ENCODE peak calls at places on chromosomes 4 and X, in nine cellular contexts. B, I, X, Y, J, P, Z, C and V are unnamed samples.

GRCh38 chr4:21113496-21114213 is 413.4 kb downstream of the PACRGL start:
- DNase-seq in B (no peak), I (peak), X (peak), Y (no peak), J (no peak), P (no peak), Z (no peak), C (no peak), V (no peak)

GRCh38 chr4:2243682-2244380 is 1.9 kb upstream of the HAUS3 start:
- DNase-seq in B (peak), I (peak), X (no peak), Y (peak), J (peak), P (no peak), Z (peak), C (no peak), V (peak)

GRCh38 chrX:110657073-110657472 is 138.5 kb downstream of the CHRDL1 start:
- DNase-seq in B (no peak), I (no peak), X (no peak), Y (no peak), J (no peak), P (no peak), Z (no peak), C (no peak), V (no peak)

GRCh38 chr4:99205104-99205979 is 13.7 kb downstream of the ADH6 start:
- DNase-seq in B (peak), I (peak), X (no peak), Y (peak), J (no peak), P (no peak), Z (no peak), C (no peak), V (no peak)

GRCh38 chr4:147117400-147117799 is 171.7 kb upstream of the TTC29 start:
- DNase-seq in B (no peak), I (no peak), X (no peak), Y (no peak), J (no peak), P (no peak), Z (no peak), C (no peak), V (no peak)

GRCh38 chr4:22434895-22435294 is 81.0 kb downstream of the ADGRA3 start:
- DNase-seq in B (peak), I (peak), X (peak), Y (no peak), J (no peak), P (no peak), Z (no peak), C (no peak), V (no peak)

GRCh38 chr4:2247128-2248043 is 5.5 kb upstream of the HAUS3 start:
- DNase-seq in B (no peak), I (no peak), X (no peak), Y (peak), J (peak), P (no peak), Z (peak), C (no peak), V (peak)

GRCh38 chr4:41095973-41096372 is 118.4 kb downstream of the APBB2 start:
- DNase-seq in B (no peak), I (peak), X (no peak), Y (no peak), J (no peak), P (no peak), Z (no peak), C (no peak), V (no peak)

GRCh38 chr4:151147000-151147399 is 47.6 kb downstream of the RPS3A start:
- DNase-seq in B (no peak), I (peak), X (no peak), Y (no peak), J (no peak), P (no peak), Z (no peak), C (no peak), V (no peak)

GRCh38 chr4:95362906-95363578 is 185.7 kb downstream of the UNC5C start:
- DNase-seq in B (no peak), I (peak), X (peak), Y (no peak), J (no peak), P (no peak), Z (no peak), C (no peak), V (peak)

GRCh38 chrX:70434352-70434866 is 10.2 kb upstream of the DLG3 start:
- DNase-seq in B (peak), I (peak), X (peak), Y (peak), J (peak), P (peak), Z (peak), C (peak), V (peak)

GRCh38 chrX:70436380-70436779 is 8.3 kb upstream of the DLG3 start:
- DNase-seq in B (no peak), I (peak), X (no peak), Y (no peak), J (no peak), P (no peak), Z (no peak), C (no peak), V (no peak)

GRCh38 chrX:70434914-70435586 is 9.6 kb upstream of the DLG3 start:
- DNase-seq in B (no peak), I (peak), X (no peak), Y (no peak), J (peak), P (peak), Z (peak), C (no peak), V (peak)

GRCh38 chrX:70433848-70434351 is 10.7 kb upstream of the DLG3 start:
- DNase-seq in B (peak), I (peak), X (peak), Y (peak), J (peak), P (peak), Z (peak), C (peak), V (peak)

GRCh38 chrX:70432936-70433847 is 10.1 kb downstream of the GDPD2 start:
- DNase-seq in B (no peak), I (no peak), X (no peak), Y (no peak), J (no peak), P (no peak), Z (no peak), C (no peak), V (no peak)
- H3K4me3 ChIP-seq in B (peak), I (peak), X (peak), Y (peak), J (peak), P (peak), Z (peak), C (peak), V (peak)

DNA sequence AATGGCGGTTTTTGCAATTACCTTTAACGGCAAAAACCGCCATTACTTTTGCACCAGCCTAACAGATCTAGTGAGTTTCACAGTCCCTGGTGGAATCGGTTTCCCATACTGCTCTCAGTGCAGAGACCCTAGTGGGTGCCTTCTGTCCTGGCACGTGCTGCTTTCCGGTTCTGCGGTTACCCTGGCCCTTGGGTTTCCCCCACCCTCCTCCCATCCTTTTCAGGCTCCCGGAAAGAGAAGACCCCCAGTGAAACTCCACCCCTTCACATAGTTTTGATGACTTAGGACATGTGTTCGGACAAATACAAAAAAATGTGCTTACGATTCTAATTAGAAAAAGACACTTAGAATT is 36.9 kb downstream of the NLGN3 start:
- DNase-seq in B (peak), I (no peak), X (no peak), Y (no peak), J (no peak), P (peak), Z (no peak), C (peak), V (peak)
- H3K4me3 ChIP-seq in B (peak), I (peak), X (peak), Y (peak), J (peak), P (peak), Z (peak), C (peak), V (peak)

GRCh38 chrX:19122641-19123009 is 357 bp upstream of the ADGRG2 start:
- DNase-seq in B (no peak), I (no peak), X (no peak), Y (no peak), J (no peak), P (no peak), Z (no peak), C (no peak), V (no peak)
- H3K4me3 ChIP-seq in B (peak), I (no peak), X (peak), Y (peak), J (peak), P (no peak), Z (peak), C (no peak), V (no peak)

GRCh38 chr4:3321295-3321889 is 28.6 kb downstream of the RGS12 start:
- DNase-seq in B (no peak), I (peak), X (no peak), Y (peak), J (peak), P (no peak), Z (peak), C (no peak), V (no peak)

GRCh38 chr4:3320361-3321023 is 27.7 kb downstream of the RGS12 start:
- DNase-seq in B (no peak), I (no peak), X (no peak), Y (peak), J (no peak), P (no peak), Z (peak), C (no peak), V (no peak)

GRCh38 chr4:3324093-3324815 is 31.4 kb downstream of the RGS12 start:
- DNase-seq in B (no peak), I (no peak), X (no peak), Y (peak), J (no peak), P (no peak), Z (no peak), C (no peak), V (no peak)

GRCh38 chr4:3323071-3323481 is 30.3 kb downstream of the RGS12 start:
- DNase-seq in B (no peak), I (no peak), X (no peak), Y (peak), J (no peak), P (no peak), Z (no peak), C (no peak), V (no peak)

GRCh38 chr4:3322059-3322550 is 29.3 kb downstream of the RGS12 start:
- DNase-seq in B (no peak), I (peak), X (no peak), Y (peak), J (no peak), P (no peak), Z (no peak), C (no peak), V (no peak)
- H3K4me3 ChIP-seq in B (no peak), I (no peak), X (no peak), Y (no peak), J (no peak), P (no peak), Z (no peak), C (no peak), V (no peak)

DNA sequence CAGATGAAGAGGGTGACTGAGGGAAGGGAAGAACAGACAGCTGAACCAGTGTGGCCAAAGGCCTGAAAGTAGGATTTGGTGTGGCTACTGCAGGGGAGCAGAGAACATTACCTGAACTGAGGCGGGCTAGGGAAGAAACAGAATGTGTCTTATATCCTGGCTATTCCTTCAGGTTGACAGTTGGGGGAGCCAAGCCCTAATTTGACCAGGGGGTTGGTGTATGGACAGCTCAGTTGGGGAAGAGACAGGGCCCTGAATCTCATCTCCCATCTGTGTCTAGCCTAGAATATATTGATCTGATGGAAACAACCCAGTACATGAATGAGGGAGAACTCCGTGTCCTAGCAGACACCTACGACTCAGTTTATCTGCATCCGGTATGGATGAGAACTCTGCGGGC is 4.2 kb downstream of the HDAC6 start:
- DNase-seq in B (no peak), I (no peak), X (no peak), Y (no peak), J (no peak), P (no peak), Z (no peak), C (no peak), V (no peak)
- H3K4me3 ChIP-seq in B (no peak), I (no peak), X (no peak), Y (no peak), J (no peak), P (no peak), Z (no peak), C (no peak), V (no peak)

GRCh38 chr4:159273841-159274240 is 171.0 kb downstream of the RAPGEF2 start:
- DNase-seq in B (no peak), I (no peak), X (no peak), Y (no peak), J (no peak), P (no peak), Z (no peak), C (no peak), V (no peak)

GRCh38 chr4:159269956-159270355 is 167.1 kb downstream of the RAPGEF2 start:
- DNase-seq in B (no peak), I (no peak), X (no peak), Y (no peak), J (no peak), P (no peak), Z (no peak), C (no peak), V (no peak)

GRCh38 chr4:159271857-159272256 is 169.0 kb downstream of the RAPGEF2 start:
- DNase-seq in B (no peak), I (no peak), X (no peak), Y (no peak), J (no peak), P (no peak), Z (no peak), C (no peak), V (no peak)

GRCh38 chr4:159272341-159273125 is 169.7 kb downstream of the RAPGEF2 start:
- DNase-seq in B (no peak), I (no peak), X (no peak), Y (no peak), J (no peak), P (no peak), Z (no peak), C (no peak), V (no peak)

DNA sequence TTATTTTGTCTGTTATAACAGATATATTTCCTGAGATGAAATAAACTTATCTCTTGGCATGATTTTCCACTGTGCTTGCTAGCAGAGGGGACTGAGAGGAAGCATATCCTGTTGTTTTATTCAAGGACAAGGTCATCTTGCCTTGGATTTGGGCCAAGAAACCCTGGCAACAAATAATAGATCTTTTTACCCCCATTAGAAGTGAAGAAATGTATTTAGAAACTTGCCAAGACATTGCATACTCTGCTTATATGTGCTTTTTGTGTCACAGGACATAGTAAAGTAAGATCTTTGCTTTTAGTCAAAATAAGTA is 170.2 kb downstream of the RAPGEF2 start:
- DNase-seq in B (no peak), I (peak), X (no peak), Y (no peak), J (no peak), P (no peak), Z (no peak), C (no peak), V (no peak)
- H3K4me3 ChIP-seq in B (no peak), I (no peak), X (no peak), Y (no peak), J (no peak), P (no peak), Z (no peak), C (no peak), V (no peak)

GRCh38 chrX:22047470-22047869 is 15.3 kb downstream of the PHEX start:
- DNase-seq in B (no peak), I (peak), X (no peak), Y (no peak), J (no peak), P (no peak), Z (no peak), C (no peak), V (no peak)
- H3K4me3 ChIP-seq in B (no peak), I (no peak), X (no peak), Y (no peak), J (no peak), P (no peak), Z (no peak), C (no peak), V (no peak)

GRCh38 chrX:49673394-49673793 is 22.4 kb downstream of the PAGE1 start:
- DNase-seq in B (no peak), I (no peak), X (no peak), Y (no peak), J (no peak), P (no peak), Z (no peak), C (no peak), V (no peak)
- H3K4me3 ChIP-seq in B (no peak), I (no peak), X (no peak), Y (no peak), J (no peak), P (no peak), Z (no peak), C (no peak), V (no peak)

GRCh38 chrX:152958047-152958446 is 35.9 kb downstream of the PNMA5 start:
- DNase-seq in B (no peak), I (no peak), X (peak), Y (no peak), J (no peak), P (no peak), Z (no peak), C (no peak), V (no peak)
- H3K4me3 ChIP-seq in B (no peak), I (peak), X (no peak), Y (no peak), J (no peak), P (peak), Z (peak), C (no peak), V (peak)

GRCh38 chr4:47031713-47032404 is 492 bp downstream of the GABRB1 start:
- DNase-seq in B (peak), I (no peak), X (no peak), Y (no peak), J (no peak), P (no peak), Z (no peak), C (no peak), V (no peak)
- H3K4me3 ChIP-seq in B (peak), I (peak), X (no peak), Y (peak), J (peak), P (peak), Z (peak), C (peak), V (no peak)